ENCODE peak calls at places on chromosomes 6 and 20, in five cellular contexts. K is A549; H is choroid plexus epithelial cell; A is activated naive CD8-positive, alpha-beta T cell treated with anti-CD3 and anti-CD28 coated beads, Interleukin-2, amount 50 U/mL, for 24 hours; M is NCI-H146. D is an unnamed sample.

GRCh38 chr6:38193486-38194281 is 374.2 kb downstream of the ZFAND3 start:
- DNase-seq in K (no peak), H (no peak), A (no peak), M (peak; percentile 99), D (no peak)

GRCh38 chr20:20603339-20603990 is 109.0 kb downstream of the RALGAPA2 start:
- DNase-seq in K (no peak), H (no peak), A (no peak), M (peak; percentile 43), D (no peak)

GRCh38 chr20:56217820-56218219 is 30.7 kb upstream of the MC3R start:
- DNase-seq in K (no peak), H (no peak), A (no peak), M (no peak), D (no peak)

GRCh38 chr20:1434571-1435336 is 31.9 kb downstream of the NSFL1C start:
- DNase-seq in K (no peak), H (peak; percentile 97), A (peak; percentile 66), M (peak; percentile 25), D (peak; percentile 52)

GRCh38 chr6:98835149-98836024 is 1.0 kb downstream of the POU3F2 start:
- DNase-seq in K (no peak), H (no peak), A (no peak), M (peak; percentile 62), D (no peak)

GRCh38 chr20:17611540-17612286 is 41.8 kb downstream of the DSTN start:
- DNase-seq in K (peak; percentile 31), H (peak; percentile 50), A (no peak), M (no peak), D (no peak)

GRCh38 chr20:36604952-36605308 is 649 bp upstream of the RAB5IF start:
- DNase-seq in K (no peak), H (peak; percentile 17), A (peak; percentile 58), M (peak; percentile 83), D (peak; percentile 58)

GRCh38 chr6:34032856-34033255 is 113.0 kb downstream of the GRM4 start:
- DNase-seq in K (no peak), H (no peak), A (no peak), M (peak; percentile 95), D (no peak)

GRCh38 chr20:52056203-52057062 is 135.1 kb downstream of the ZFP64 start:
- DNase-seq in K (peak; percentile 19), H (peak; percentile 71), A (no peak), M (no peak), D (no peak)

GRCh38 chr6:24513602-24514001 is 18.8 kb downstream of the ALDH5A1 start:
- DNase-seq in K (no peak), H (no peak), A (no peak), M (no peak), D (no peak)

GRCh38 chr6:44494011-44494501 is 106.5 kb downstream of the CDC5L start:
- DNase-seq in K (peak; percentile 35), H (peak; percentile 46), A (no peak), M (peak; percentile 21), D (no peak)

GRCh38 chr6:151690768-151691562 is 116.5 kb upstream of the ESR1 start:
- DNase-seq in K (no peak), H (peak; percentile 50), A (no peak), M (no peak), D (no peak)

GRCh38 chr6:95228636-95229035 is 348.7 kb upstream of the MANEA start:
- DNase-seq in K (no peak), H (no peak), A (no peak), M (peak; percentile 71), D (no peak)

GRCh38 chr6:37650071-37650481 is 47.6 kb downstream of the MDGA1 start:
- DNase-seq in K (no peak), H (no peak), A (no peak), M (no peak), D (no peak)

GRCh38 chr20:8568068-8568467 is 436.0 kb downstream of the PLCB1 start:
- DNase-seq in K (no peak), H (peak; percentile 35), A (no peak), M (no peak), D (no peak)

GRCh38 chr6:40319124-40319523 is 268.0 kb downstream of the LRFN2 start:
- DNase-seq in K (no peak), H (no peak), A (no peak), M (no peak), D (no peak)

GRCh38 chr6:168272379-168273011 is 47.1 kb downstream of the DACT2 start:
- DNase-seq in K (no peak), H (no peak), A (no peak), M (peak; percentile 18), D (no peak)

GRCh38 chr6:139852484-139853140 is 478.2 kb upstream of the CITED2 start:
- DNase-seq in K (no peak), H (peak; percentile 62), A (no peak), M (no peak), D (no peak)

GRCh38 chr20:13017235-13017634 is 8.5 kb downstream of the SPTLC3 start:
- DNase-seq in K (no peak), H (peak; percentile 83), A (no peak), M (no peak), D (no peak)

GRCh38 chr6:161748535-161749386 is 474.9 kb upstream of the AGPAT4 start:
- DNase-seq in K (peak; percentile 15), H (peak; percentile 54), A (peak; percentile 40), M (peak; percentile 75), D (peak; percentile 30)

GRCh38 chr20:48530957-48531356 is 296.8 kb downstream of the PREX1 start:
- DNase-seq in K (no peak), H (no peak), A (no peak), M (no peak), D (no peak)

GRCh38 chr6:136693090-136693489 is 99.2 kb downstream of the MAP3K5 start:
- DNase-seq in K (no peak), H (no peak), A (no peak), M (no peak), D (no peak)

GRCh38 chr6:21171801-21172200 is 421.8 kb upstream of the SOX4 start:
- DNase-seq in K (no peak), H (peak; percentile 76), A (no peak), M (no peak), D (no peak)

GRCh38 chr6:30156262-30156599 is 4.8 kb downstream of the TRIM10 start:
- DNase-seq in K (peak; percentile 25), H (peak; percentile 24), A (no peak), M (no peak), D (no peak)

GRCh38 chr20:50336631-50337030 is 146.0 kb downstream of the CEBPB start:
- DNase-seq in K (no peak), H (no peak), A (no peak), M (no peak), D (no peak)

GRCh38 chr6:112717401-112717800 is 370.3 kb downstream of the RFPL4B start:
- DNase-seq in K (no peak), H (peak; percentile 81), A (no peak), M (no peak), D (no peak)

GRCh38 chr6:53518862-53519261 is 26.0 kb downstream of the GCLC start:
- DNase-seq in K (no peak), H (no peak), A (no peak), M (no peak), D (no peak)

GRCh38 chr20:19815553-19815991 is 57.5 kb downstream of the RIN2 start:
- DNase-seq in K (peak; percentile 95), H (peak; percentile 99), A (peak; percentile 12), M (no peak), D (no peak)

GRCh38 chr6:5359413-5359812 is 98.1 kb downstream of the FARS2 start:
- DNase-seq in K (no peak), H (no peak), A (no peak), M (no peak), D (no peak)

GRCh38 chr20:38997622-38998021 is 35.5 kb downstream of the DHX35 start:
- DNase-seq in K (no peak), H (no peak), A (peak; percentile 78), M (no peak), D (peak; percentile 34)

GRCh38 chr20:38084425-38084951 is 50.9 kb downstream of the RPRD1B start:
- DNase-seq in K (no peak), H (peak; percentile 93), A (no peak), M (no peak), D (no peak)

GRCh38 chr6:77447254-77447653 is 16.0 kb downstream of the HTR1B start:
- DNase-seq in K (no peak), H (no peak), A (no peak), M (no peak), D (no peak)

GRCh38 chr20:17875106-17875980 is 93.3 kb downstream of the SNX5 start:
- DNase-seq in K (no peak), H (peak; percentile 73), A (no peak), M (no peak), D (no peak)

GRCh38 chr6:48564036-48564820 is 453.2 kb upstream of the PTCHD4 start:
- DNase-seq in K (no peak), H (no peak), A (no peak), M (no peak), D (no peak)

GRCh38 chr6:42059743-42060142 is 9.4 kb downstream of the TAF8 start:
- DNase-seq in K (no peak), H (no peak), A (no peak), M (no peak), D (no peak)